ENCODE peak calls at places on chromosomes 6 and 20, in five cellular contexts. F is NB4; E is activated naive CD4-positive, alpha-beta T cell treated with anti-CD3 and anti-CD28 coated beads for 36 hours; Z is choroid plexus epithelial cell; H is activated CD4-positive, alpha-beta memory T cell treated with anti-CD3 and anti-CD28 coated beads for 36 hours. P is an unnamed sample.

GRCh38 chr6:162963861-162964260 is 236.1 kb downstream of the PACRG start:
- DNase-seq in F (no peak), E (no peak), Z (peak; percentile 13), H (no peak), P (peak; percentile 61)

GRCh38 chr20:47189060-47189459 is 167.4 kb downstream of the ZMYND8 start:
- DNase-seq in F (peak; percentile 48), E (no peak), Z (no peak), H (no peak), P (no peak)

GRCh38 chr6:52576392-52577021 is 353 bp downstream of the TRAM2 start:
- DNase-seq in F (peak; percentile 86), E (peak; percentile 74), Z (peak; percentile 89), H (peak; percentile 81), P (peak; percentile 82)

GRCh38 chr6:148803979-148804378 is 57.1 kb downstream of the UST start:
- DNase-seq in F (no peak), E (no peak), Z (no peak), H (no peak), P (peak; percentile 47)

GRCh38 chr6:98669371-98669770 is 165.0 kb upstream of the POU3F2 start:
- DNase-seq in F (no peak), E (no peak), Z (no peak), H (no peak), P (no peak)

GRCh38 chr6:111674413-111674812 is 68.7 kb upstream of the TRAF3IP2 start:
- DNase-seq in F (no peak), E (no peak), Z (no peak), H (no peak), P (no peak)

GRCh38 chr6:1635305-1636010 is 25.7 kb downstream of the FOXC1 start:
- DNase-seq in F (no peak), E (no peak), Z (no peak), H (no peak), P (no peak)

GRCh38 chr6:160733045-160733646 is 31.1 kb downstream of the PLG start:
- DNase-seq in F (peak; percentile 65), E (peak; percentile 56), Z (peak; percentile 62), H (peak; percentile 30), P (peak; percentile 56)

GRCh38 chr20:57596998-57597939 is 23.0 kb downstream of the ZBP1 start:
- DNase-seq in F (peak; percentile 68), E (peak; percentile 69), Z (peak; percentile 49), H (peak; percentile 75), P (peak; percentile 27)

GRCh38 chr6:143279385-143279784 is 171.1 kb downstream of the ADAT2 start:
- DNase-seq in F (peak; percentile 22), E (peak; percentile 19), Z (peak; percentile 56), H (peak; percentile 13), P (peak; percentile 26)

GRCh38 chr20:4810446-4811019 is 88.8 kb downstream of the PRND start:
- DNase-seq in F (no peak), E (no peak), Z (no peak), H (no peak), P (no peak)

GRCh38 chr6:10316327-10316726 is 98.5 kb downstream of the TFAP2A start:
- DNase-seq in F (no peak), E (no peak), Z (peak; percentile 1), H (no peak), P (no peak)

GRCh38 chr6:3849681-3850450 is 693 bp downstream of the FAM50B start:
- DNase-seq in F (peak; percentile 6), E (peak; percentile 15), Z (peak; percentile 23), H (no peak), P (no peak)

GRCh38 chr6:126696921-126697693 is 357.2 kb downstream of the CENPW start:
- DNase-seq in F (no peak), E (no peak), Z (peak; percentile 32), H (no peak), P (no peak)

GRCh38 chr6:87897581-87898147 is 150.0 kb upstream of the SPACA1 start:
- DNase-seq in F (no peak), E (no peak), Z (peak; percentile 65), H (no peak), P (peak; percentile 40)

GRCh38 chr6:163589401-163589800 is 174.9 kb downstream of the QKI start:
- DNase-seq in F (no peak), E (no peak), Z (no peak), H (no peak), P (no peak)

GRCh38 chr6:157034433-157035230 is 257.5 kb downstream of the ARID1B start:
- DNase-seq in F (peak; percentile 57), E (no peak), Z (peak; percentile 83), H (no peak), P (peak; percentile 76)

GRCh38 chr6:105573556-105573955 is 170.7 kb upstream of the PREP start:
- DNase-seq in F (no peak), E (no peak), Z (no peak), H (no peak), P (peak; percentile 43)

GRCh38 chr6:23302499-23302898 is 733.1 kb downstream of the HDGFL1 start:
- DNase-seq in F (no peak), E (no peak), Z (no peak), H (no peak), P (no peak)

GRCh38 chr20:57309544-57310115 is 20.0 kb upstream of the SPO11 start:
- DNase-seq in F (no peak), E (no peak), Z (no peak), H (no peak), P (no peak)

GRCh38 chr6:6741264-6741663 is 152.7 kb downstream of the LY86 start:
- DNase-seq in F (no peak), E (no peak), Z (no peak), H (no peak), P (no peak)

GRCh38 chr20:7601431-7601830 is 338.8 kb downstream of the HAO1 start:
- DNase-seq in F (no peak), E (no peak), Z (no peak), H (no peak), P (no peak)

GRCh38 chr6:132190097-132190814 is 211.0 kb downstream of the MOXD1 start:
- DNase-seq in F (no peak), E (no peak), Z (peak; percentile 73), H (no peak), P (peak; percentile 69)

GRCh38 chr6:69622924-69623323 is 173.9 kb downstream of the LMBRD1 start:
- DNase-seq in F (no peak), E (no peak), Z (no peak), H (no peak), P (no peak)

GRCh38 chr6:146149770-146150169 is 120.9 kb downstream of the GRM1 start:
- DNase-seq in F (no peak), E (no peak), Z (no peak), H (no peak), P (no peak)

GRCh38 chr6:70973591-70973990 is 16.7 kb upstream of the B3GAT2 start:
- DNase-seq in F (no peak), E (no peak), Z (no peak), H (no peak), P (peak; percentile 16)

GRCh38 chr6:161079566-161080262 is 88.1 kb downstream of the MAP3K4 start:
- DNase-seq in F (no peak), E (peak; percentile 52), Z (peak; percentile 67), H (peak; percentile 89), P (peak; percentile 94)

GRCh38 chr6:103570431-103570830 is 1289.3 kb downstream of the HACE1 start:
- DNase-seq in F (no peak), E (no peak), Z (no peak), H (no peak), P (no peak)